ENCODE peak calls at places on chromosome 17, in nine cellular contexts. S is OCI-LY7, T is body of pancreas, N is heart right ventricle, O is stomach, K is neural crest cell, R is NB4, E is GM10248, A is PC-3. B is an unnamed sample.

GRCh38 chr17:46853896-46854444 is 2.6 kb downstream of the WNT9B start:
- DNase-seq in S (no peak), T (no peak), N (no peak), O (no peak), K (no peak), R (no peak), E (no peak), A (peak), B (no peak)

GRCh38 chr17:76723812-76724211 is 2.6 kb downstream of the JMJD6 start:
- DNase-seq in S (no peak), T (no peak), N (no peak), O (no peak), K (no peak), R (no peak), E (no peak), A (no peak), B (no peak)

GRCh38 chr17:12665263-12666210 is at the start of gene MYOCD:
- DNase-seq in S (no peak), T (peak), N (peak), O (peak), K (peak), R (no peak), E (peak), A (no peak), B (peak)

GRCh38 chr17:50935201-50936124 is 69.3 kb upstream of the TOB1 start:
- DNase-seq in S (no peak), T (peak), N (peak), O (peak), K (no peak), R (no peak), E (no peak), A (peak), B (no peak)

GRCh38 chr17:1076299-1076981 is 79.5 kb downstream of the TIMM22 start:
- DNase-seq in S (no peak), T (no peak), N (no peak), O (no peak), K (no peak), R (no peak), E (no peak), A (no peak), B (no peak)

GRCh38 chr17:54968954-54969400 is 412 bp downstream of the STXBP4 start:
- DNase-seq in S (no peak), T (peak), N (peak), O (no peak), K (no peak), R (peak), E (no peak), A (peak), B (peak)

GRCh38 chr17:58932956-58933355 is 173.7 kb downstream of the TRIM37 start:
- DNase-seq in S (no peak), T (no peak), N (no peak), O (no peak), K (no peak), R (no peak), E (no peak), A (peak), B (no peak)

GRCh38 chr17:34725008-34725407 is 145.6 kb downstream of the TMEM132E start:
- DNase-seq in S (no peak), T (no peak), N (no peak), O (no peak), K (no peak), R (no peak), E (no peak), A (no peak), B (no peak)

GRCh38 chr17:6446516-6447100 is 2.4 kb downstream of the PIMREG start:
- DNase-seq in S (no peak), T (no peak), N (no peak), O (no peak), K (no peak), R (no peak), E (no peak), A (no peak), B (no peak)

GRCh38 chr17:56785396-56785795 is 48.3 kb downstream of the C17orf67 start:
- DNase-seq in S (no peak), T (no peak), N (no peak), O (no peak), K (no peak), R (no peak), E (no peak), A (peak), B (no peak)

GRCh38 chr17:50107790-50108414 is 12.8 kb downstream of the PDK2 start:
- DNase-seq in S (no peak), T (no peak), N (no peak), O (no peak), K (no peak), R (no peak), E (no peak), A (peak), B (no peak)

GRCh38 chr17:42541041-42541833 is 5.2 kb downstream of the NAGLU start:
- DNase-seq in S (no peak), T (peak), N (no peak), O (peak), K (no peak), R (no peak), E (no peak), A (peak), B (no peak)

GRCh38 chr17:33516645-33517044 is 223.6 kb upstream of the ASIC2 start:
- DNase-seq in S (no peak), T (no peak), N (no peak), O (no peak), K (no peak), R (no peak), E (no peak), A (no peak), B (no peak)

GRCh38 chr17:12730931-12731521 is 58.3 kb upstream of the ARHGAP44 start:
- DNase-seq in S (no peak), T (peak), N (peak), O (peak), K (no peak), R (no peak), E (no peak), A (peak), B (no peak)

GRCh38 chr17:60047590-60047989 is 31.1 kb downstream of the HEATR6 start:
- DNase-seq in S (no peak), T (no peak), N (no peak), O (no peak), K (no peak), R (no peak), E (no peak), A (no peak), B (no peak)

GRCh38 chr17:20896153-20896649 is 146.6 kb downstream of the USP22 start:
- DNase-seq in S (no peak), T (peak), N (peak), O (peak), K (no peak), R (no peak), E (peak), A (no peak), B (no peak)

GRCh38 chr17:34736611-34737010 is 157.2 kb downstream of the TMEM132E start:
- DNase-seq in S (no peak), T (no peak), N (no peak), O (peak), K (no peak), R (no peak), E (no peak), A (no peak), B (no peak)

GRCh38 chr17:3732171-3732570 is 8.5 kb downstream of the HASPIN start:
- DNase-seq in S (peak), T (no peak), N (no peak), O (no peak), K (no peak), R (no peak), E (peak), A (no peak), B (peak)

GRCh38 chr17:38925263-38925995 is at the start of gene LASP1NB:
- DNase-seq in S (peak), T (no peak), N (peak), O (peak), K (peak), R (no peak), E (no peak), A (no peak), B (no peak)

GRCh38 chr17:67359960-67360817 is 6.2 kb downstream of the PSMD12 start:
- DNase-seq in S (peak), T (no peak), N (no peak), O (no peak), K (no peak), R (peak), E (no peak), A (peak), B (peak)

GRCh38 chr17:59837362-59838195 is 55.2 kb downstream of the TUBD1 start:
- DNase-seq in S (peak), T (peak), N (peak), O (peak), K (peak), R (peak), E (peak), A (peak), B (peak)

GRCh38 chr17:31571124-31571892 is 179.8 kb downstream of the RAB11FIP4 start:
- DNase-seq in S (no peak), T (peak), N (peak), O (peak), K (no peak), R (no peak), E (no peak), A (peak), B (no peak)

DNA sequence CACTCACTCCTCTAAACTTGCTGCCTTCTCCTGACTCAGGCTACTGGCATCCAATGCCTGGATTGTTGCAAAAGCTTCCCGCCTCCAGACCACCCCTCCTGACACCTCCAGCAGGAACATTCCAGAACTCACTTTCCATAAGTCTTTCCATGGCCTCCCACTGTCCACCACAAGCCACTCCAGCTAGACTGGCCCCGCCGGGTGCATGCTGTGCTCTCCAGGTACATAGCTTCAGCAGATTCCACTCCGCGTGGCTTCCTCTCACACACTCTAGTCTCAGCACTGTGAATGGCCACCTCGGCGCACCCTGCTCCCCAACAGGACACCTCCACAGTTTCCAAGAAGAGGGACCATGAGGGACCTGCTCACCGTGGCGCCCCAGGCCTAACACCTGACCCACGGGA is 25.9 kb upstream of the FAAP100 start:
- DNase-seq in S (no peak), T (no peak), N (no peak), O (no peak), K (no peak), R (no peak), E (no peak), A (peak), B (no peak)
- TF ChIP-seq CTCF in S (no peak), T (no peak), N (no peak), O (no peak), K (no peak), R (no peak), E (no peak), A (no peak), B (no peak)

DNA sequence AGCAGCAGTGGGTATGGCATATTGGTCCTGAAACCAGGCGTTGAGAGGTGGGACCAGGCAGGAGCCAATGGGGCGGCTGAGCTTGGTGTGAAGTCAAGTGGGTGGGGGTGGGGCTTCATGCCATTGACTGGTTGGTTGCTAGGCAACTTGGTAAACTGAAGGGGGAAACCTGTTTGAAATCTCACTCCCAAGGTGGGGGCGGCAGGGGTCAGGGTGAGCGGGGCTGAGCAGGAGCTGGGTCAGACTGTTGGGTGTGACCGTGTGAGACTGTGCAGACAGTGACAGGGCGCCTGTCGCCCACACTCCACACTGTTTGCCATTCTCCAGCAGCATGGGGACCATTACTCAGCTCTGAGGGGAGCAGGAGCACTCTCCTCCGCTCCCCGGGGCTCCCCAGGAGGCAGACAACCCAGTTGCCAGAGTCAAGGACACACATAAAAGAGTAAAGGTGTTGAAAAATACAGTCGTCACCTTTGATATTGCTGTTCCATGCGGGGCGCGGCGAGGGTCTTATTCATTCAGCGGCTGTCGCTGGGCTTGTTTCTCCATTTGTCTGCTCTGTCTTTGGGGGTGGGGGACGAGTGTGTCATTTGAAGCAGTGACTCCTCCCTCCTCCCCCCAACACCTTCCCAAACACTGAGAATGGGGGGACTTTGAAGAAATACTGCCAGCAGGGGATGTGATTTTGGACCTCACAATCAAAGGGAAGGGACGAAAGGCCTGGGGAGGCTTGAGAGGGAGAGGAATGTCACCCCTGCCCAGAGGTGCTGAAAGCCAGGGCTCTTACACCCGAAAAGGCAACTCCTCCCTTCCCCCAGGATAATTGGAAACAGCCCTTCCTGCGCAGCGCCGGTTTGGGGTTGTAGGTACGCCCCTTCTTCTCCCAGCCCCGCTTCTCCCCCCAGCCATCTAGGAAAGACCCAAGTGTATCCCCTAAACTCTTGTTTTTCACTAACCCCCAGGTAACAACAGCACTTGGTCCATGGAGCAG is 1.1 kb upstream of the EFNB3 start:
- DNase-seq in S (peak), T (peak), N (no peak), O (peak), K (no peak), R (no peak), E (no peak), A (no peak), B (no peak)
- TF ChIP-seq CTCF in S (no peak), T (no peak), N (no peak), O (no peak), K (no peak), R (no peak), E (no peak), A (no peak), B (no peak)

DNA sequence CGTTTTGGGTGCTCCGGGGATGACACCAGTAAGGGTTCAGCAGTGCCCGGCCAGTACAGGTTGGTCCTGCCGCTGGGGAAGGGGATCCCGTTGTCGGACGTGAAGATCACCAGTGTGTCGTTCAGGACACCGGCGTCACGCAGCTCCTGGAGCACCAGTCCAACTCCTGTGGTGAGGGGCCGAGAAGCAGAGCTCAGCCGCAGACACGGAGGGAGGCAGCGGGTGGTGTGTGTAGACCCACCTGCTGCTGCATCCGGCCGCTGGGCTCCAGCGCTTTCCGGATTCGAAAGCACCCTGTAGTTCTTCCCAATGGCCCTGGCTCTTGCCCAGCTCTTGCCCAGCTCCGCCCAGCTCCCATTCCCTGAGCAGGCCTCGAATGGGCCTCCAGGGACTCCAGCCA is 8.0 kb downstream of the SGSH start:
- DNase-seq in S (no peak), T (no peak), N (no peak), O (no peak), K (no peak), R (no peak), E (no peak), A (no peak), B (no peak)
- TF ChIP-seq CTCF in S (no peak), T (no peak), N (no peak), O (no peak), K (no peak), R (no peak), E (no peak), A (no peak), B (no peak)

GRCh38 chr17:28346746-28347246 is 10.5 kb downstream of the POLDIP2 start:
- DNase-seq in S (no peak), T (peak), N (no peak), O (peak), K (no peak), R (peak), E (no peak), A (no peak), B (no peak)
- TF ChIP-seq CTCF in S (peak), T (peak), N (peak), O (no peak), K (peak), R (peak), E (peak), A (peak), B (peak)

DNA sequence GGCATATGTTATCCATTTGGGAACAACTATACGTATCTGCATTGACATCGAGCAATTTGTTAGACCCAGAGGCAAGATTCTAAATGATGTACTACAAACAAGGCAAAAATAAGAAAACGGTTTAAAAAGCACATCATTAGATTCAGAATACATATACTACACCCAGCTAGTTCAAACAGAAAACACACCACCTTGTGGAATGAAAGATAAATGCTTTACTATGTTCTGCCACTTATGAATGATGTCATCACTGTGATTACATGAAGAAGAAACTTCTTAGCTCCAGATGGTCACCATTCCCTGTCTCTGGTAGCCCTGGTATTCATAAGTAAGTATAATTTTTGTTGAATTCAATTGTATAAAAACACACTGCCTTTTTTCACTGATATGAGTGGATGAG is 7.8 kb downstream of the NACA2 start:
- DNase-seq in S (peak), T (no peak), N (no peak), O (no peak), K (no peak), R (peak), E (peak), A (peak), B (peak)
- TF ChIP-seq CTCF in S (peak), T (peak), N (peak), O (no peak), K (peak), R (no peak), E (peak), A (peak), B (peak)

GRCh38 chr17:82248815-82249638 is 20.2 kb downstream of the SLC16A3 start:
- DNase-seq in S (no peak), T (no peak), N (no peak), O (no peak), K (no peak), R (no peak), E (no peak), A (no peak), B (no peak)
- TF ChIP-seq CTCF in S (no peak), T (no peak), N (no peak), O (no peak), K (no peak), R (no peak), E (no peak), A (no peak), B (no peak)

GRCh38 chr17:44188757-44189403 is 2.1 kb downstream of the TMUB2 start:
- DNase-seq in S (no peak), T (no peak), N (no peak), O (no peak), K (no peak), R (no peak), E (no peak), A (no peak), B (no peak)

GRCh38 chr17:44184212-44184810 is 2.5 kb upstream of the TMUB2 start:
- DNase-seq in S (no peak), T (no peak), N (no peak), O (no peak), K (no peak), R (no peak), E (no peak), A (no peak), B (no peak)

GRCh38 chr17:44187131-44187899 is 543 bp downstream of the TMUB2 start:
- DNase-seq in S (no peak), T (no peak), N (no peak), O (no peak), K (no peak), R (no peak), E (peak), A (no peak), B (no peak)

GRCh38 chr17:44183024-44183423 is 3.7 kb upstream of the TMUB2 start:
- DNase-seq in S (no peak), T (no peak), N (no peak), O (no peak), K (no peak), R (no peak), E (no peak), A (no peak), B (peak)

DNA sequence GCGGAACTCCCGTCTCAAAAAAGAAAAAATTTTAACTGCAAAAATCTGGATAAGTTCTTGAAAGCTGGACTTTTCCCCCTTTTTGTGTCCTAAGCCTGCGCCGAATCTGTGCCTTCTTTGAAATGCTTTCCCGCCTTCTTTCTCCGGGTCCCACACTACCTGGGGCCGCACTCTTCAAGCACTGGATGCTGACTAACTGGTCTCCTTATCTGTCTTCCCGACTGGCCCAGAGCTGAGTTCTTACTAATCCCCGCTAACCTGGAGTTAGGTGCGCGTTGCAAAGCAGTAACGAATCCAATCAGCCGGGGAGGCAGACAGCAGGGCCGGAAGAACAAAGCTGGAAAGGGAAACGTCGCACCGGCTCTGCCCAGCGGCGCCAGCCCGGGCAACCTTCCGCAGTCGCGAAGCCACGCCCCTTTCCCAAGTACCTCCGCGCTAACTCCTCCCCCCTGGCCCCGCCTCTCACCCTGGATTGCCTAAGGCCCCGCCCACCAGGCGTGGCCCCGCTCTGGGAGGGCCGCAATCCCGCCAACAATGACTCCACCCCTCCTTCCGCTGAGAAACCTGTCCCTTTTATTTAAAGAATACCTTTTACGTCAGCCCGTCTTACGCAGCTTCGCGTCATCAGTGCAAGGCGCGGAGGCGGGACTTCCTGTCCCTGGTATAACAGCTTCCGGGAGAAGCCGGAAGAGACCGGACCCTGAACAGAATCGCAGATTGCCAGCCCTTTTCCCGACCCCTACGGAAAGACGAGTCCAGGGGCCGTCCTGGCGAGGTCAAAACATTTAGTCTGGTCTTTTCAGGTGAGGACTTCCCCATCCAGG is at the start of gene TMUB2:
- DNase-seq in S (peak), T (peak), N (peak), O (peak), K (peak), R (peak), E (peak), A (peak), B (peak)
- TF ChIP-seq CTCF in S (no peak), T (peak), N (no peak), O (no peak), K (no peak), R (no peak), E (no peak), A (no peak), B (no peak)

DNA sequence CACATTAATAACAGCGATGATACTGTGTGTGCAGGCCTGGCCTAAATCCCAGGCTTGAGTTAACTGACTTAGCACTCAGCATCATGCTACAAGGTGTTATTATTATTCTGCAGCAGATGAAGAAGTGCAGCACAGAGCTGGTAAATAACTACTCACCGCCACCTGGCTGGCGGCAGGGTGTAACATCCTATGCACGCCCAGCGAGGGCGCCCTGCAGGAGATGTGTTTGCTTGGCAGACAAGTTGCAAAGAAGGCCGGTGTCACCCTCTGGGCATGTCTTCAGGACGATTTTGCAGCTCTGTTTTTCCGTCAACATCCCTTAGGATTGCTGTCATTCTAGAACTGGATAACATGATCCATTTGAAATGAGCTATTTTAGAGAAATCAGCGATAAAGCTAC is 30.1 kb downstream of the DNAH9 start:
- DNase-seq in S (no peak), T (no peak), N (no peak), O (no peak), K (no peak), R (no peak), E (no peak), A (no peak), B (no peak)
- TF ChIP-seq CTCF in S (no peak), T (no peak), N (no peak), O (no peak), K (peak), R (no peak), E (no peak), A (peak), B (no peak)

B was measured in GM13977.